ENCODE peak calls at places on chromosomes 1 and 21, in four cellular contexts. One of them, this sample, is unnamed.

GRCh38 chr1:98196012-98196411 is 275.2 kb upstream of the DPYD start:
- DNase-seq in K562: no peak
- DNase-seq in GM12878: no peak
- DNase-seq in HepG2: no peak
- DNase-seq in this sample: peak

GRCh38 chr1:201026746-201027145 is 3.2 kb upstream of the KIF21B start:
- DNase-seq in K562: no peak
- DNase-seq in GM12878: no peak
- DNase-seq in HepG2: no peak
- DNase-seq in this sample: no peak

GRCh38 chr1:42418516-42418915 is 37.3 kb downstream of the ZMYND12 start:
- DNase-seq in K562: no peak
- DNase-seq in GM12878: no peak
- DNase-seq in HepG2: no peak
- DNase-seq in this sample: no peak

GRCh38 chr1:115239148-115239820 is 98.8 kb downstream of the NGF start:
- DNase-seq in K562: no peak
- DNase-seq in GM12878: no peak
- DNase-seq in HepG2: no peak
- DNase-seq in this sample: peak

GRCh38 chr1:9807541-9807940 is 16.2 kb downstream of the CLSTN1 start:
- DNase-seq in K562: peak
- DNase-seq in GM12878: no peak
- DNase-seq in HepG2: no peak
- DNase-seq in this sample: no peak

GRCh38 chr1:9410737-9411297 is 118.1 kb downstream of the SPSB1 start:
- DNase-seq in K562: no peak
- DNase-seq in GM12878: peak
- DNase-seq in HepG2: peak
- DNase-seq in this sample: peak

GRCh38 chr1:41109316-41110263 is 88.1 kb upstream of the SLFNL1 start:
- DNase-seq in K562: peak
- DNase-seq in GM12878: no peak
- DNase-seq in HepG2: peak
- DNase-seq in this sample: peak

GRCh38 chr1:12159826-12160225 is 7.0 kb upstream of the TNFRSF1B start:
- DNase-seq in K562: no peak
- DNase-seq in GM12878: no peak
- DNase-seq in HepG2: no peak
- DNase-seq in this sample: no peak

GRCh38 chr1:226425431-226426031 is 17.6 kb upstream of the PARP1 start:
- DNase-seq in K562: no peak
- DNase-seq in GM12878: no peak
- DNase-seq in HepG2: no peak
- DNase-seq in this sample: no peak

GRCh38 chr1:240399381-240399780 is 212.6 kb downstream of the GREM2 start:
- DNase-seq in K562: no peak
- DNase-seq in GM12878: no peak
- DNase-seq in HepG2: no peak
- DNase-seq in this sample: peak

GRCh38 chr1:198265073-198265661 is 108.4 kb downstream of the NEK7 start:
- DNase-seq in K562: no peak
- DNase-seq in GM12878: no peak
- DNase-seq in HepG2: no peak
- DNase-seq in this sample: peak

GRCh38 chr21:44969965-44970755 is 30.3 kb downstream of the SLX9 start:
- DNase-seq in K562: no peak
- DNase-seq in GM12878: no peak
- DNase-seq in HepG2: no peak
- DNase-seq in this sample: peak

GRCh38 chr1:183002797-183003594 is 20.2 kb upstream of the LAMC1 start:
- DNase-seq in K562: no peak
- DNase-seq in GM12878: no peak
- DNase-seq in HepG2: no peak
- DNase-seq in this sample: peak

GRCh38 chr1:27508139-27508665 is 18.2 kb upstream of the WASF2 start:
- DNase-seq in K562: peak
- DNase-seq in GM12878: no peak
- DNase-seq in HepG2: peak
- DNase-seq in this sample: no peak

GRCh38 chr1:214568328-214568727 is 16.9 kb upstream of the PTPN14 start:
- DNase-seq in K562: no peak
- DNase-seq in GM12878: no peak
- DNase-seq in HepG2: no peak
- DNase-seq in this sample: peak

GRCh38 chr1:30111431-30111830 is 612.0 kb downstream of the MATN1 start:
- DNase-seq in K562: peak
- DNase-seq in GM12878: no peak
- DNase-seq in HepG2: peak
- DNase-seq in this sample: peak

GRCh38 chr1:91124989-91125417 is 103.2 kb upstream of the ZNF644 start:
- DNase-seq in K562: no peak
- DNase-seq in GM12878: no peak
- DNase-seq in HepG2: no peak
- DNase-seq in this sample: no peak

GRCh38 chr1:55214214-55214902 is 806 bp downstream of the USP24 start:
- DNase-seq in K562: peak
- DNase-seq in GM12878: no peak
- DNase-seq in HepG2: peak
- DNase-seq in this sample: no peak

GRCh38 chr1:242524571-242525359 is at the start of gene PLD5:
- DNase-seq in K562: peak
- DNase-seq in GM12878: no peak
- DNase-seq in HepG2: no peak
- DNase-seq in this sample: no peak

GRCh38 chr1:43963890-43964289 is 5.9 kb upstream of the DPH2 start:
- DNase-seq in K562: no peak
- DNase-seq in GM12878: no peak
- DNase-seq in HepG2: no peak
- DNase-seq in this sample: no peak

GRCh38 chr1:210907406-210907805 is 226.5 kb downstream of the KCNH1 start:
- DNase-seq in K562: no peak
- DNase-seq in GM12878: no peak
- DNase-seq in HepG2: no peak
- DNase-seq in this sample: no peak

GRCh38 chr1:210905944-210906453 is 227.9 kb downstream of the KCNH1 start:
- DNase-seq in K562: no peak
- DNase-seq in GM12878: no peak
- DNase-seq in HepG2: no peak
- DNase-seq in this sample: no peak

GRCh38 chr1:210912752-210913151 is 221.2 kb downstream of the KCNH1 start:
- DNase-seq in K562: no peak
- DNase-seq in GM12878: no peak
- DNase-seq in HepG2: no peak
- DNase-seq in this sample: no peak

GRCh38 chr1:210908257-210908656 is 225.7 kb downstream of the KCNH1 start:
- DNase-seq in K562: no peak
- DNase-seq in GM12878: no peak
- DNase-seq in HepG2: no peak
- DNase-seq in this sample: no peak

DNA sequence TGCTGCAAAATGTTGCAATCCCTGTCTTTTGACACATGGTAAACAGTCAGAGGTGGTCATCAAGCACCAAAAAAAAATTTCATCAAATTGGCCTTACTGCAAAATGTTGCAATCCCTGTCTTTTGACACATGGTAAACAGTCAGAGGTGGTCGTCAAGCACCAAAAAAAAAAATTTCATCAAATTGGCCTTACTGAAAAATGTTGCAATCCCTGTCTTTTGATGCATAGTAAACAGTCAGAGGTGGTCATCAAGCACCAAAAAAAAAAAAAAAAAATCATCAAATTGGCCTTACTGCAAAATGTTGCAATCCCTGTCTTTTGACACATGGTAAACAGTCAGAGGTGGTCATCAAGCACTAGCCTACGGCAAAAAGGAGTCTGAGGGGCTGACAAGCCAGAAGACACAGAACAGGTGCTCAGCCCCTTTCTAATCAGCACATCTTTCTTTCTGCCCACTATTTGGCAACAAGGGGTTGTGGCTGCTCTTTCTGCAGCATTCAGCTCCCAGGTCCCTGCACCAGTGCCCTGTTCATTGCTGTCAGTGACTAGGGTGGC is 223.8 kb downstream of the KCNH1 start:
- DNase-seq in K562: no peak
- DNase-seq in GM12878: no peak
- DNase-seq in HepG2: no peak
- DNase-seq in this sample: no peak
- TF ChIP-seq MXI1 in K562: no peak
- TF ChIP-seq MXI1 in GM12878: no peak
- TF ChIP-seq MXI1 in HepG2: no peak
- TF ChIP-seq MXI1 in this sample: no peak

GRCh38 chr1:109880961-109881894 is 29.4 kb upstream of the CSF1 start:
- DNase-seq in K562: peak
- DNase-seq in GM12878: no peak
- DNase-seq in HepG2: no peak
- DNase-seq in this sample: no peak
- H3K27ac ChIP-seq in K562: no peak
- H3K27ac ChIP-seq in GM12878: no peak
- H3K27ac ChIP-seq in HepG2: no peak
- H3K27ac ChIP-seq in this sample: no peak

DNA sequence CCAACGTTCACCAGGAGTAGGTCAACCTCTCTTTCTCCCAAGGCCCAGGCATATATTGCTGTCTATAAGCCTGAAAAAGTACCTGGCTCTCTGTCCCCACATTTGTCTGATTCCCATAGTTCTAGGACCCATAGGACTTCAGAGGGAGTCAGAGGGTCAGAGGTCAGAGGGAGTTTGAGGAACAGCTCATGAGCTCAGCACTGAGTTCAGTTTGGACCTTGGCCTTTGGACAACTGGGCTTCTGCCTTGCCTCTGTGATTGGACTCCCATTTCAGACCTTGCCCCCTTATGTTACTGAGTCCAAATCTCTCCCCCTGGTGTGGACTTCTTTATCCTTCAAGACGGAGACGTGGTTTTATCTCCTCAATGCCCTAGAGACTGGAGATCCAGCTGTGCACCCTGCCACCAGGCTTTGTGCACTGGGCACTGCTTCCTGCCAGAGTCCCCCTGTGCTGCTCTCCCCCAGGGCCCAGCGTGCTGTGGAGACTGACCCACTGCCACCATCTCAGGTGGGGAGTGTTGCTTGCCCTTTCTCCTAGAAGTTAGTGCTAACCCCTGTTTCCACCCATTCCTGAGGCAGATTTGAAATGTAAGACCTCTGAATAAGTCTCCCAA is 3.2 kb downstream of the CTSE start:
- DNase-seq in K562: no peak
- DNase-seq in GM12878: no peak
- DNase-seq in HepG2: no peak
- DNase-seq in this sample: no peak
- TF ChIP-seq MXI1 in K562: no peak
- TF ChIP-seq MXI1 in GM12878: no peak
- TF ChIP-seq MXI1 in HepG2: no peak
- TF ChIP-seq MXI1 in this sample: no peak

GRCh38 chr1:219124163-219124562 is 49.5 kb upstream of the LYPLAL1 start:
- DNase-seq in K562: no peak
- DNase-seq in GM12878: no peak
- DNase-seq in HepG2: no peak
- DNase-seq in this sample: no peak
- H3K27ac ChIP-seq in K562: no peak
- H3K27ac ChIP-seq in GM12878: no peak
- H3K27ac ChIP-seq in HepG2: no peak
- H3K27ac ChIP-seq in this sample: no peak

DNA sequence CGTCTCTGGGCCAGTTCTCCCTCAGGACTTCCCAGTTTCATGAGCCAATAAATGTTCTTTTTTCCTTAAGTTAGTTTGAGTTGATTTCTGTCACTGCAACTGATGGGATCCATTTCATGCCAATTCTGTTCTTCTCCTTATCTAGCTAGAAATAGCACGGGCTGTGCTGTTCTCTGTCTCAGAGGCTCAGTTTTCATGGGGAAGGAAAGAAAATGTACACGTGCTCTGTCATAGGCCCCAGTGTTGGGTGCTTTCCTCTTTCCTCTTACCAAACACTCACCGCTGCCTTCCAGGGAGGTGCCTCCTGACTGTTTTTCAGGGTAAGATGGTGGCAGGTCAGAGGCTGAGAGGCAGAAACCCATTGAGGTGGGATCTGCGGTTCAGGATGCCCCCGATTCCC is 43.2 kb upstream of the ACTL8 start:
- DNase-seq in K562: no peak
- DNase-seq in GM12878: no peak
- DNase-seq in HepG2: no peak
- DNase-seq in this sample: no peak
- TF ChIP-seq MXI1 in K562: no peak
- TF ChIP-seq MXI1 in GM12878: no peak
- TF ChIP-seq MXI1 in HepG2: no peak
- TF ChIP-seq MXI1 in this sample: no peak

GRCh38 chr1:111234258-111234657 is 6.7 kb downstream of the CHI3L2 start:
- DNase-seq in K562: no peak
- DNase-seq in GM12878: no peak
- DNase-seq in HepG2: no peak
- DNase-seq in this sample: peak
- H3K27ac ChIP-seq in K562: no peak
- H3K27ac ChIP-seq in GM12878: no peak
- H3K27ac ChIP-seq in HepG2: no peak
- H3K27ac ChIP-seq in this sample: no peak

GRCh38 chr21:45991606-45992301 is 10.2 kb downstream of the COL6A1 start:
- DNase-seq in K562: no peak
- DNase-seq in GM12878: no peak
- DNase-seq in HepG2: no peak
- DNase-seq in this sample: no peak
- TF ChIP-seq MXI1 in K562: no peak
- TF ChIP-seq MXI1 in GM12878: no peak
- TF ChIP-seq MXI1 in HepG2: no peak
- TF ChIP-seq MXI1 in this sample: no peak

DNA sequence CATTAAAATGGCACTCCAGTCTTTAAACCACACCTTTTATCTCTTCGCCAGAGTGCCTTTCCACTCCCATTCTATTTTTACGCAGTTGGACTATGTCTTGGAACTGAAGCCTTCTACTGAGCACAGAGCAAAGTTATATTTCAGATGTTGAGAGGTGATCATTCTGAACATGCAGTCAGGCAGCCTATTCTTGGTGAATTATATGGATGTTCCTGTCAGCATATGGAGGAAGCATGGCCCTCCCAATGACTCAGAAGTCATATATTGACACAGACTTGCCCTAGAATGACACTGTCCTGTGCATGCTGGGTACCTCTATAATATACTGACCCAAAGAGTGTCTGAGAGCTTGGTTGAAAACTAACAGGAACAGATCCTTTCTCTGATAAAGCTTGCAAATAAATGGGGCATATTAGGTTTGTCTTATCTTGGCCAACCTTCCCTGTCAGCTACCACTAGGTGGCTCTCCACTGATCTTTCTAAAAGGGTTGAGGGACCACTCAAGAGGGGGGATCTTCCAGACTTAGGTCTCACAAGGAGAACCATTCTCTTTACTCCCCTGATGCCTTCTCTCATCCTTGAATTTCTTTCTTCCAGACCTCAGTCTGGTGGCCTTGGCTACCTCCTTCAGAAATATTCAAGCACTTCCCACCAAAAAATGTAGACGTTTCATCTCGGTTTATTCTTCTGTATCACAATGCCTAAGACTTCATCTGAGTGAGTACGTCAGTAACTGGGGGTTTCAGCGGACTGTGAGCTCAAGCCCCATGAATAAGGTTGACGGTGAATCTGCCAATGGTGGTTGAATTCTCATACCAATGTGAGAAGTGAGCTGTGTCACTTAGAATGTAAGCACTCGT is 11.8 kb upstream of the ALG14 start:
- DNase-seq in K562: peak
- DNase-seq in GM12878: no peak
- DNase-seq in HepG2: peak
- DNase-seq in this sample: peak
- H3K27ac ChIP-seq in K562: peak
- H3K27ac ChIP-seq in GM12878: no peak
- H3K27ac ChIP-seq in HepG2: no peak
- H3K27ac ChIP-seq in this sample: no peak

This sample was measured in IMR-90.